ENCODE peak calls at places on chromosomes 4 and X, in five cellular contexts. G, M, P, U and V are unnamed samples.
A peak's percentile ranks its signal among the peaks of the same experiment; 100 is the strongest.

GRCh38 chrX:11741574-11741973 is 16.5 kb upstream of the MSL3 start:
- DNase-seq in G (no peak), M (no peak), P (no peak), U (no peak), V (no peak)

GRCh38 chr4:183996868-183997267 is 91.8 kb downstream of the STOX2 start:
- DNase-seq in G (no peak), M (no peak), P (no peak), U (no peak), V (no peak)

GRCh38 chrX:105821471-105822081 is 763 bp upstream of the NRK start:
- DNase-seq in G (no peak), M (no peak), P (no peak), U (no peak), V (no peak)

GRCh38 chr4:183504930-183505555 is at the start of gene ING2:
- DNase-seq in G (no peak), M (peak; percentile 91), P (peak; percentile 51), U (no peak), V (no peak)

GRCh38 chr4:147987252-147987651 is 255.4 kb downstream of the ARHGAP10 start:
- DNase-seq in G (no peak), M (no peak), P (no peak), U (peak; percentile 16), V (no peak)

GRCh38 chr4:6331018-6331417 is 61.4 kb downstream of the WFS1 start:
- DNase-seq in G (no peak), M (peak; percentile 50), P (peak; percentile 60), U (peak; percentile 12), V (peak; percentile 41)

GRCh38 chr4:98484031-98484430 is 174.4 kb downstream of the TSPAN5 start:
- DNase-seq in G (no peak), M (no peak), P (peak; percentile 44), U (no peak), V (no peak)

GRCh38 chrX:118550792-118551191 is 55.2 kb downstream of the DOCK11 start:
- DNase-seq in G (no peak), M (no peak), P (no peak), U (no peak), V (no peak)

GRCh38 chrX:134761788-134762187 is 103.5 kb upstream of the PLAC1 start:
- DNase-seq in G (no peak), M (peak; percentile 4), P (peak; percentile 27), U (peak; percentile 5), V (peak; percentile 23)

GRCh38 chrX:133654801-133655200 is 239.5 kb upstream of the GPC4 start:
- DNase-seq in G (no peak), M (no peak), P (no peak), U (no peak), V (no peak)

GRCh38 chr4:25884040-25884788 is 21.4 kb upstream of the SEL1L3 start:
- DNase-seq in G (no peak), M (no peak), P (no peak), U (no peak), V (no peak)

GRCh38 chr4:186627226-186627865 is 72.0 kb upstream of the MTNR1A start:
- DNase-seq in G (no peak), M (no peak), P (peak; percentile 16), U (no peak), V (no peak)

GRCh38 chrX:48508400-48509244 is at the start of gene PORCN:
- DNase-seq in G (peak; percentile 79), M (peak; percentile 92), P (peak; percentile 58), U (peak; percentile 72), V (peak; percentile 86)

GRCh38 chr4:94689155-94689554 is 68.6 kb upstream of the BMPR1B start:
- DNase-seq in G (no peak), M (no peak), P (no peak), U (no peak), V (no peak)

GRCh38 chr4:170399894-170400293 is 310.1 kb upstream of the AADAT start:
- DNase-seq in G (no peak), M (no peak), P (no peak), U (no peak), V (no peak)

GRCh38 chrX:19731307-19731706 is 156.1 kb downstream of the SH3KBP1 start:
- DNase-seq in G (no peak), M (no peak), P (no peak), U (peak; percentile 27), V (no peak)

GRCh38 chr4:187172340-187172761 is 448.7 kb upstream of the FAT1 start:
- DNase-seq in G (no peak), M (no peak), P (no peak), U (no peak), V (no peak)

GRCh38 chr4:88569944-88570455 is 22.3 kb upstream of the HERC3 start:
- DNase-seq in G (no peak), M (no peak), P (no peak), U (no peak), V (no peak)

GRCh38 chrX:1487401-1487800 is 34.7 kb upstream of the ASMTL start:
- DNase-seq in G (no peak), M (no peak), P (no peak), U (no peak), V (no peak)

GRCh38 chr4:15314974-15315373 is 112.9 kb upstream of the C1QTNF7 start:
- DNase-seq in G (no peak), M (no peak), P (no peak), U (no peak), V (no peak)

GRCh38 chr4:142405021-142405991 is 440.8 kb downstream of the INPP4B start:
- DNase-seq in G (peak; percentile 43), M (peak; percentile 8), P (peak; percentile 73), U (peak; percentile 85), V (peak; percentile 74)

GRCh38 chrX:2487366-2487765 is 13.4 kb downstream of the DHRSX start:
- DNase-seq in G (no peak), M (no peak), P (no peak), U (no peak), V (no peak)

GRCh38 chr4:153248641-153249198 is 44.5 kb downstream of the TRIM2 start:
- DNase-seq in G (no peak), M (no peak), P (no peak), U (no peak), V (no peak)

GRCh38 chr4:62037576-62037975 is 837.5 kb downstream of the ADGRL3 start:
- DNase-seq in G (no peak), M (no peak), P (no peak), U (no peak), V (no peak)

GRCh38 chr4:106032851-106033286 is 137.6 kb downstream of the NPNT start:
- DNase-seq in G (no peak), M (no peak), P (peak; percentile 5), U (no peak), V (no peak)

GRCh38 chr4:22072726-22073125 is 124.2 kb upstream of the KCNIP4 start:
- DNase-seq in G (no peak), M (no peak), P (no peak), U (no peak), V (no peak)

GRCh38 chr4:84750260-84750955 is 167.5 kb downstream of the CDS1 start:
- DNase-seq in G (no peak), M (peak; percentile 40), P (peak; percentile 29), U (no peak), V (no peak)

GRCh38 chrX:30800901-30801300 is 88.2 kb downstream of the TAB3 start:
- DNase-seq in G (no peak), M (no peak), P (no peak), U (no peak), V (no peak)

GRCh38 chr4:140756292-140757219 is at the start of gene TBC1D9:
- DNase-seq in G (peak; percentile 81), M (peak; percentile 60), P (peak; percentile 77), U (peak; percentile 29), V (peak; percentile 3)
- TF ChIP-seq CTCF in G (no peak), M (no peak), P (peak; percentile 26), U (no peak), V (no peak)

DNA sequence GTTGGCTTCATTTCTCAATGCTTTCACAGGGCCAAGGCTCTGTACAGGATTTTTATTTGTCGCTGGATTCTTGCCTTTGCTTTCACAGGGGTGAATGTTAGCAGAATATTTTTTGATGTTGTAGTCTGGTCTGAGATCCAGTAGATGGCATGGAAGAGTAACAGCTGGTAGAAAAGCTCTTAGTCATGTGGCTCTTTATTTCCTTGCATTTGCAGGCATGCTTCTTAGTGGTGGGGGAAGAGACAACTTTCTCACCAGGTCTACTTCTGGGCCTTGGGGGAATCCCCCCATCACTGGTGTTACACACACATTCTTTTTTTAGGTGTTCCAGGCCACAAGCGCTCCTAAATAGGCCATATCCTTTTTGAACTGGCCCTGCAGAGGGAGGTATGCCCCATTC is 58.2 kb upstream of the DKK2 start:
- DNase-seq in G (no peak), M (no peak), P (no peak), U (no peak), V (no peak)
- TF ChIP-seq CTCF in G (no peak), M (no peak), P (no peak), U (peak; percentile 24), V (no peak)

GRCh38 chr4:113043591-113043990 is 5.9 kb upstream of the ANK2 start:
- DNase-seq in G (no peak), M (no peak), P (no peak), U (no peak), V (no peak)

GRCh38 chr4:113040793-113041192 is 8.7 kb upstream of the ANK2 start:
- DNase-seq in G (no peak), M (peak; percentile 10), P (no peak), U (no peak), V (no peak)

GRCh38 chr4:113042502-113042901 is 7.0 kb upstream of the ANK2 start:
- DNase-seq in G (no peak), M (no peak), P (no peak), U (no peak), V (no peak)
- TF ChIP-seq CTCF in G (no peak), M (no peak), P (no peak), U (no peak), V (no peak)

DNA sequence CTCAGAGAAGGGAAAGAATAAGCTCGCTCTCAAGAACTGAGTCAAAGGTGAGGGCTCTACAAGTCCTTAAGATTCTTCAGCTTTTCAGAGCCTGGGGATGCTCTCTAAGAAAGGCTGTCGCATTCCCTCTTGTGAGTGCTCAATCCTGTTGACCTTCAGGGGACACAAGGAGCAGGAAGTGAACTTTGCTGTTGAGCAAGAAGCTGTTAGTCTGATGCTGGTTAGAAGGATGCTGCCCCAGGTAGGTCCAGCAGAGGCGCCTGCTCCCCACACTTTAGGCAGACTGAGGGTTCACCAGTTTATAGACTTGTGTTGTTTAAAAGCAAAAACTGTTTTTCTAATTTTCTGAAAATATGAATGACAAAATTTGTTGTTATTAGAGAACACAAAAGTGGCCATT is 125.4 kb upstream of the SPOCK3 start:
- DNase-seq in G (no peak), M (no peak), P (no peak), U (no peak), V (no peak)
- TF ChIP-seq CTCF in G (no peak), M (no peak), P (no peak), U (no peak), V (no peak)

DNA sequence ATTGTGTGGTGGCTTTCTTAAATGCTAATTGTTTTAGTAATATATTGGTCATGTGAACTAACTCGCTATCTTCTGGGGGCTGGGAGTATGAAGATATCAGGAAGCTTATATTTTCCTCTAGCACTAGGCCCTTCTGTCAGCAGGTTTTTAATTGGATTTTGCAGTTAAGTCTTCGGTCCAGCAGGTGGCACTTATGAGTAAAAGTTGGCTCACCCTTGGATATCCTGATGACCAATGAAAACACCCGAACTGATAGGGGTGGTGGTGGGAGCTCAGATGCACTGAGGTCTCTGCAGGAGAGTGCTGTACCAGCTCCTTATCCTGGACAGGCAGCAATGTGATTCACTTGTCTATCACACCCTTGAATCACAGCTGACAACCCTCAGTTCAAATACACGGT is 1365.8 kb upstream of the DIAPH2 start:
- DNase-seq in G (no peak), M (peak; percentile 1), P (peak; percentile 9), U (peak; percentile 2), V (no peak)
- TF ChIP-seq CTCF in G (no peak), M (no peak), P (no peak), U (no peak), V (no peak)

GRCh38 chr4:132097046-132097445 is 1052.0 kb upstream of the PCDH10 start:
- DNase-seq in G (no peak), M (no peak), P (no peak), U (no peak), V (no peak)
- TF ChIP-seq CTCF in G (no peak), M (no peak), P (no peak), U (no peak), V (no peak)